ENCODE peak calls at places on chromosomes 4 and X, in ten cellular contexts. F, Z, Q, C, A, N, L, P, W and H are unnamed samples. For H3K4me1, the result is how much of the 10 kb centered on the place peaks cover.

GRCh38 chrX:14027031-14027430 is 2.7 kb downstream of the GEMIN8 start:
- DNase-seq in F (peak), Z (no peak), Q (no peak), C (no peak), A (no peak), N (no peak), L (no peak), P (no peak), W (no peak), H (no peak)

GRCh38 chr4:40563401-40563800 is 66.3 kb downstream of the RBM47 start:
- DNase-seq in F (no peak), Z (no peak), Q (no peak), C (no peak), A (no peak), N (no peak), L (no peak), P (no peak), W (no peak), H (peak)

GRCh38 chr4:151745727-151746231 is 15.0 kb downstream of the GATB start:
- DNase-seq in F (peak), Z (no peak), Q (no peak), C (peak), A (no peak), N (peak), L (no peak), P (no peak), W (no peak), H (no peak)

GRCh38 chrX:139204903-139205667 is 325.5 kb upstream of the F9 start:
- DNase-seq in F (peak), Z (no peak), Q (no peak), C (peak), A (peak), N (peak), L (peak), P (peak), W (no peak), H (peak)

GRCh38 chrX:84064164-84064563 is 123.8 kb downstream of the RPS6KA6 start:
- DNase-seq in F (peak), Z (no peak), Q (no peak), C (no peak), A (no peak), N (peak), L (no peak), P (no peak), W (no peak), H (no peak)

GRCh38 chrX:1103360-1103759 is 109.1 kb downstream of the CRLF2 start:
- DNase-seq in F (no peak), Z (no peak), Q (no peak), C (no peak), A (no peak), N (no peak), L (no peak), P (no peak), W (no peak), H (no peak)

GRCh38 chr4:168843635-168844034 is 166.4 kb downstream of the CBR4 start:
- DNase-seq in F (no peak), Z (no peak), Q (no peak), C (no peak), A (no peak), N (no peak), L (no peak), P (no peak), W (no peak), H (no peak)

GRCh38 chr4:173252024-173252935 is 81.9 kb downstream of the HMGB2 start:
- DNase-seq in F (peak), Z (no peak), Q (peak), C (peak), A (peak), N (peak), L (peak), P (peak), W (peak), H (peak)

GRCh38 chr4:123750044-123750443 is 353.4 kb downstream of the SPRY1 start:
- DNase-seq in F (peak), Z (no peak), Q (no peak), C (no peak), A (peak), N (peak), L (no peak), P (no peak), W (no peak), H (peak)

GRCh38 chrX:9420513-9420912 is 44.3 kb upstream of the TBL1X start:
- DNase-seq in F (no peak), Z (no peak), Q (no peak), C (no peak), A (no peak), N (no peak), L (no peak), P (no peak), W (no peak), H (no peak)

GRCh38 chr4:966266-967112 is 6.9 kb downstream of the DGKQ start:
- DNase-seq in F (no peak), Z (no peak), Q (no peak), C (no peak), A (no peak), N (no peak), L (no peak), P (no peak), W (no peak), H (no peak)

GRCh38 chrX:136711147-136711546 is 63.2 kb downstream of the CD40LG start:
- DNase-seq in F (no peak), Z (no peak), Q (no peak), C (peak), A (peak), N (peak), L (peak), P (peak), W (no peak), H (peak)

GRCh38 chrX:15570145-15570544 is 30.6 kb downstream of the ACE2 start:
- DNase-seq in F (no peak), Z (no peak), Q (no peak), C (no peak), A (no peak), N (no peak), L (no peak), P (no peak), W (no peak), H (no peak)

GRCh38 chrX:32868524-32868895 is 342.8 kb downstream of the DMD start:
- DNase-seq in F (no peak), Z (no peak), Q (no peak), C (no peak), A (no peak), N (no peak), L (no peak), P (no peak), W (no peak), H (peak)

GRCh38 chr4:186936496-186937375 is 213.1 kb upstream of the FAT1 start:
- DNase-seq in F (peak), Z (no peak), Q (no peak), C (peak), A (no peak), N (peak), L (no peak), P (no peak), W (no peak), H (peak)

GRCh38 chr4:147732516-147733193 is 767 bp downstream of the ARHGAP10 start:
- DNase-seq in F (peak), Z (peak), Q (no peak), C (peak), A (peak), N (peak), L (peak), P (peak), W (peak), H (peak)

GRCh38 chrX:40960041-40960440 is 125.2 kb upstream of the USP9X start:
- DNase-seq in F (no peak), Z (no peak), Q (no peak), C (no peak), A (no peak), N (peak), L (no peak), P (no peak), W (no peak), H (no peak)

GRCh38 chrX:140088438-140088837 is 123.1 kb upstream of the CXorf66 start:
- DNase-seq in F (no peak), Z (no peak), Q (no peak), C (no peak), A (no peak), N (no peak), L (no peak), P (no peak), W (no peak), H (no peak)

GRCh38 chrX:24242649-24243556 is 71.0 kb downstream of the SUPT20HL2 start:
- DNase-seq in F (peak), Z (no peak), Q (no peak), C (no peak), A (no peak), N (peak), L (peak), P (peak), W (no peak), H (peak)

GRCh38 chr4:143711543-143712159 is 11.2 kb upstream of the FREM3 start:
- DNase-seq in F (no peak), Z (no peak), Q (no peak), C (no peak), A (no peak), N (no peak), L (no peak), P (no peak), W (no peak), H (no peak)

GRCh38 chrX:22323541-22323940 is 50.8 kb downstream of the CBLL2 start:
- DNase-seq in F (peak), Z (no peak), Q (no peak), C (peak), A (no peak), N (peak), L (no peak), P (no peak), W (no peak), H (no peak)

GRCh38 chrX:153443476-153444332 is 2.2 kb downstream of the TREX2 start:
- DNase-seq in F (no peak), Z (no peak), Q (no peak), C (no peak), A (no peak), N (no peak), L (no peak), P (no peak), W (no peak), H (no peak)

GRCh38 chr4:83197555-83198235 is 83.2 kb upstream of the PLAC8 start:
- DNase-seq in F (no peak), Z (no peak), Q (no peak), C (no peak), A (no peak), N (no peak), L (peak), P (no peak), W (peak), H (no peak)

GRCh38 chrX:73401591-73402266 is 45.1 kb upstream of the CDX4 start:
- DNase-seq in F (no peak), Z (no peak), Q (no peak), C (no peak), A (peak), N (no peak), L (no peak), P (no peak), W (no peak), H (peak)

GRCh38 chr4:17325098-17325497 is 186.8 kb downstream of the QDPR start:
- DNase-seq in F (no peak), Z (no peak), Q (no peak), C (no peak), A (no peak), N (no peak), L (no peak), P (no peak), W (no peak), H (no peak)

GRCh38 chrX:65667503-65668355 is at the start of gene MSN:
- DNase-seq in F (peak), Z (peak), Q (no peak), C (peak), A (peak), N (peak), L (peak), P (peak), W (peak), H (no peak)

GRCh38 chr4:55736605-55737183 is 82.9 kb upstream of the EXOC1L start:
- DNase-seq in F (peak), Z (no peak), Q (no peak), C (no peak), A (no peak), N (peak), L (no peak), P (no peak), W (no peak), H (no peak)

GRCh38 chrX:129654652-129655546 is at the start of gene APLN:
- DNase-seq in F (peak), Z (no peak), Q (no peak), C (peak), A (peak), N (peak), L (no peak), P (peak), W (no peak), H (no peak)

GRCh38 chr4:101064541-101065180 is 282.7 kb downstream of the PPP3CA start:
- DNase-seq in F (no peak), Z (no peak), Q (no peak), C (no peak), A (no peak), N (no peak), L (no peak), P (no peak), W (no peak), H (no peak)

GRCh38 chr4:151325320-151326246 is at the start of gene SH3D19:
- DNase-seq in F (peak), Z (no peak), Q (no peak), C (peak), A (peak), N (peak), L (peak), P (peak), W (peak), H (peak)

GRCh38 chrX:634306-634958 is 3.8 kb downstream of the SHOX start:
- DNase-seq in F (no peak), Z (no peak), Q (no peak), C (no peak), A (no peak), N (no peak), L (no peak), P (no peak), W (no peak), H (no peak)

GRCh38 chr4:8772499-8773123 is 99.0 kb downstream of the HMX1 start:
- DNase-seq in F (no peak), Z (no peak), Q (no peak), C (no peak), A (no peak), N (no peak), L (no peak), P (no peak), W (no peak), H (no peak)

DNA sequence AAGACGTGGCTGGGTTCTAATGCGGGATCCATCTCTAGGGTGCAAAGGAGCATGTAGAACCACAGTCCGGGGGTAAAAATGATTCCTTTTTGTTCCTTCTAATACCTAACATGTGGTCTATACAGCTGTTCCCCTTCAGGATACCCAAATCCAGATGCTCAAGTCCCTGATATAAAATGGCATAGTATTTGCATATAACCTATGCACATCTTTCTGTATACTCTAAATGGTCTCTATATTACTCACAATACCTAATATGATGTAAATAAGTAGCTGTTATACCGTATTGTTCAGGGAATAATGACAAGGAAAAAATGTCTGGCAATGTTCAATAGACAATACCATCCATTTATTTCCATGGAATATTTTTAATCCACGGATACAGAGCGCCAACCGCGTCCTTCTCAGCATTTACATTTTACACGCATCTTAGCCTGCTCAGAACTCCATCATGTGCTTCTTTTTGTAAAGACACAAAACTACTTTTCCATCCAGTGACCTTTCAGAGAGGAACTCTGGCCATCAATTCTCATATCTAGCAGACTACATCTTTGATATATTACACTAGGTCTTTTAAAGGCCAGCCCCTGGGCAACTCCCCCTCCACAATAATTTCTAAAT is 31.9 kb downstream of the ACSL1 start:
- DNase-seq in F (no peak), Z (no peak), Q (no peak), C (no peak), A (no peak), N (no peak), L (no peak), P (no peak), W (no peak), H (no peak)
- H3K4me1 ChIP-seq in F (under half), Z (under half), Q (under half), C (under half), A (under half), N (under half), L (under half), P (half or more), W (under half), H (under half)

DNA sequence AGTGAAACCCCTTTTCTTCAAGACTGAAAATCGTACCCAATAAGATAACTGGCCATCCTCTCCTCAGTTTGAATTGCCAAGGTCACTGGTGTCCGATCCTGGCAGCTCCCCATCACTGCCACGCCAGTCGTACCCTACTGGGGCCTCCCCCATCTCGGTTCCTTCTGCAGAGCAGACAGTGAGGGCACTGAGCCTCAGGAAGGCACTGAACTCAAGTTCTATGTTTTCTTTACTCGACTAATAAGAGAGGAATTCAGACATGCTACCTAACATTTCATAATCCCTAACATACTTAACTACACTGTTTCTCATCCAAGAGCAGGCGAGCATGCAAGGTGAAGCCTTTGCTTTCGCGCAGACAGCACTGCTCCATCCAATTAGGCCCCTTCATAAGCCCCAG is 23.4 kb downstream of the ZFYVE28 start:
- DNase-seq in F (peak), Z (no peak), Q (no peak), C (no peak), A (no peak), N (peak), L (no peak), P (no peak), W (no peak), H (no peak)
- H3K4me1 ChIP-seq in F (under half), Z (under half), Q (under half), C (under half), A (under half), N (under half), L (under half), P (under half), W (under half), H (under half)

GRCh38 chrX:118349188-118349587 is 3.3 kb downstream of the WDR44 start:
- DNase-seq in F (no peak), Z (no peak), Q (no peak), C (no peak), A (no peak), N (no peak), L (no peak), P (no peak), W (no peak), H (no peak)

GRCh38 chrX:118348186-118348810 is 2.4 kb downstream of the WDR44 start:
- DNase-seq in F (no peak), Z (no peak), Q (no peak), C (no peak), A (no peak), N (no peak), L (no peak), P (no peak), W (no peak), H (no peak)

GRCh38 chrX:118350221-118350620 is 4.3 kb downstream of the WDR44 start:
- DNase-seq in F (peak), Z (no peak), Q (no peak), C (no peak), A (no peak), N (peak), L (no peak), P (no peak), W (no peak), H (no peak)

GRCh38 chrX:118352566-118352965 is 6.7 kb downstream of the WDR44 start:
- DNase-seq in F (no peak), Z (no peak), Q (no peak), C (no peak), A (no peak), N (no peak), L (no peak), P (no peak), W (no peak), H (no peak)

GRCh38 chrX:118350715-118351114 is 4.8 kb downstream of the WDR44 start:
- DNase-seq in F (no peak), Z (no peak), Q (no peak), C (no peak), A (no peak), N (no peak), L (no peak), P (no peak), W (no peak), H (no peak)
- H3K4me1 ChIP-seq in F (under half), Z (half or more), Q (under half), C (under half), A (under half), N (under half), L (under half), P (under half), W (under half), H (under half)

DNA sequence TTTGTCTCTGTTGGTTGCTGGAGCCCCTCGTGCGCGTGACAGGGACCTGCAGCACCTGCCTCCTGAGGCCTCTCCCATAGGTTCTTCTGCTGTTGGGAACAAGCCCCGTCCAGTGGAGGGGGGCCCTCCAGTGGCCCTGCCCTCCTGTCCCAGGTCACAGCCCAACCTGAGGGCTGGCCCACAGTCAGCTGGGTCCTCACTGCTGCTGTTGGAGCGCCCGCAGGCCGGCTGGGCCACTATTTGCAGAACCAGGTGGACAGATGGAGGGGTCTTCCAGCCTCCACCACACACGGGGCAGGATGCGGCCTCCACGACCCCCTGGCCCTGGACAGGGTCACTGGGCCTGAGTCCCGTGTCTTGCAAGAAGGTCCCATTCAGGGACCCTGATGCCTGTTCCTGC is 51.4 kb upstream of the PSAPL1 start:
- DNase-seq in F (no peak), Z (no peak), Q (no peak), C (no peak), A (no peak), N (no peak), L (no peak), P (no peak), W (no peak), H (no peak)
- H3K4me1 ChIP-seq in F (under half), Z (under half), Q (under half), C (under half), A (under half), N (under half), L (under half), P (under half), W (under half), H (under half)

GRCh38 chr4:24024157-24024556 is 134.3 kb upstream of the PPARGC1A start:
- DNase-seq in F (peak), Z (no peak), Q (no peak), C (no peak), A (no peak), N (peak), L (no peak), P (no peak), W (no peak), H (no peak)
- H3K4me1 ChIP-seq in F (under half), Z (under half), Q (under half), C (under half), A (under half), N (under half), L (under half), P (under half), W (under half), H (under half)

GRCh38 chr4:86999244-86999643 is 64.4 kb downstream of the AFF1 start:
- DNase-seq in F (no peak), Z (no peak), Q (no peak), C (no peak), A (no peak), N (peak), L (no peak), P (no peak), W (no peak), H (no peak)
- H3K4me1 ChIP-seq in F (under half), Z (under half), Q (under half), C (under half), A (under half), N (under half), L (under half), P (under half), W (under half), H (under half)

GRCh38 chr4:86940920-86941460 is 6.2 kb downstream of the AFF1 start:
- DNase-seq in F (no peak), Z (no peak), Q (no peak), C (no peak), A (no peak), N (no peak), L (no peak), P (no peak), W (no peak), H (no peak)
- H3K4me1 ChIP-seq in F (under half), Z (under half), Q (under half), C (under half), A (under half), N (under half), L (half or more), P (half or more), W (under half), H (under half)

GRCh38 chr4:62482355-62482754 is 1282.2 kb downstream of the ADGRL3 start:
- DNase-seq in F (no peak), Z (no peak), Q (no peak), C (no peak), A (no peak), N (no peak), L (no peak), P (no peak), W (no peak), H (no peak)
- H3K4me1 ChIP-seq in F (under half), Z (under half), Q (under half), C (under half), A (under half), N (under half), L (under half), P (under half), W (under half), H (under half)

DNA sequence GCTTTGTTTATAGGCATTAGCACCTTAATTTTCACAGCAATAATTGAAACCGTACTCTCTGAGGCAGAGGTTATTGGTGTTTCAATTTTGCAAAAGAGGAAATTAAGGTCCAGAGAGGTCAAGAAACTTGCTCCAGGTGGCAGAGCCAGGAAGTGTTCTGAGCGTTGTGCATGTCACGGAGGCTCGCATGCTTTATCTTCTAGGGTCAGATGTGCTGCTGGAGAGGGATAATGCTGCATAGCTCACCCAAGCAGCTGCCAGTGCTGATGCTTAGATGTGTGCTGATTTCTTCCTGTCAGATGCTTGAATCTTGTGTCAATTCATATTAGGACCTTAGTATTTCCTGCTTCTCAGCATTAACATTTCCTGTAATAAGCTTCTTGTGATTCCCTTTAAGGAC is 13.0 kb upstream of the FGF5 start:
- DNase-seq in F (no peak), Z (no peak), Q (no peak), C (no peak), A (no peak), N (no peak), L (no peak), P (no peak), W (no peak), H (no peak)
- H3K4me1 ChIP-seq in F (under half), Z (under half), Q (under half), C (under half), A (under half), N (under half), L (under half), P (under half), W (under half), H (under half)